ENCODE peak calls at places on chromosomes 11 and 22, in ten cellular contexts. D, P, F, E, O, K, W, R, M and B are unnamed samples.

GRCh38 chr11:64250875-64251721 is at the start of gene PLCB3:
- DNase-seq in D (peak; percentile 63), P (peak; percentile 52), F (no peak), E (peak; percentile 55), O (no peak), K (peak; percentile 76), W (no peak), R (peak; percentile 70), M (no peak), B (peak; percentile 77)

GRCh38 chr11:65637794-65638317 is at the start of gene SIPA1:
- DNase-seq in D (peak; percentile 81), P (peak; percentile 79), F (peak; percentile 80), E (peak; percentile 76), O (peak; percentile 69), K (peak; percentile 89), W (peak; percentile 73), R (peak; percentile 75), M (peak; percentile 79), B (peak; percentile 85)

GRCh38 chr11:110027627-110028371 is 65.4 kb upstream of the ZC3H12C start:
- DNase-seq in D (no peak), P (no peak), F (no peak), E (no peak), O (no peak), K (no peak), W (no peak), R (peak; percentile 21), M (no peak), B (no peak)

GRCh38 chr11:102513869-102514268 is 16.7 kb downstream of the MMP7 start:
- DNase-seq in D (peak; percentile 41), P (no peak), F (no peak), E (no peak), O (no peak), K (no peak), W (no peak), R (no peak), M (no peak), B (no peak)

GRCh38 chr11:113401718-113402117 is 14.1 kb downstream of the ANKK1 start:
- DNase-seq in D (peak; percentile 76), P (peak; percentile 80), F (no peak), E (peak; percentile 72), O (no peak), K (no peak), W (peak; percentile 32), R (no peak), M (peak; percentile 44), B (peak; percentile 83)

GRCh38 chr22:19330865-19331418 is 39.4 kb upstream of the CLTCL1 start:
- DNase-seq in D (no peak), P (no peak), F (no peak), E (no peak), O (no peak), K (no peak), W (no peak), R (no peak), M (no peak), B (no peak)

GRCh38 chr11:92131289-92131890 is 93.2 kb upstream of the FAT3 start:
- DNase-seq in D (no peak), P (no peak), F (peak; percentile 78), E (no peak), O (no peak), K (no peak), W (no peak), R (no peak), M (no peak), B (no peak)

GRCh38 chr11:119206512-119207299 is 567 bp downstream of the CBL start:
- DNase-seq in D (peak; percentile 32), P (peak; percentile 51), F (no peak), E (peak; percentile 60), O (no peak), K (peak; percentile 71), W (no peak), R (peak; percentile 54), M (peak; percentile 62), B (peak; percentile 60)

GRCh38 chr22:49201046-49201970 is 626.4 kb downstream of the BRD1 start:
- DNase-seq in D (no peak), P (no peak), F (no peak), E (no peak), O (no peak), K (no peak), W (no peak), R (no peak), M (no peak), B (no peak)

GRCh38 chr11:64900263-64900678 is 16.7 kb downstream of the ATG2A start:
- DNase-seq in D (no peak), P (no peak), F (no peak), E (no peak), O (no peak), K (no peak), W (no peak), R (no peak), M (no peak), B (no peak)

GRCh38 chr22:49956914-49957825 is 3.4 kb upstream of the PIM3 start:
- DNase-seq in D (peak; percentile 11), P (peak; percentile 16), F (no peak), E (peak; percentile 13), O (no peak), K (no peak), W (no peak), R (no peak), M (peak; percentile 32), B (peak; percentile 42)

GRCh38 chr11:112651345-112651744 is 309.9 kb upstream of the NCAM1 start:
- DNase-seq in D (no peak), P (no peak), F (no peak), E (no peak), O (no peak), K (peak; percentile 51), W (no peak), R (no peak), M (no peak), B (no peak)

GRCh38 chr11:28770806-28771205 is 662.6 kb downstream of the METTL15 start:
- DNase-seq in D (no peak), P (no peak), F (no peak), E (no peak), O (no peak), K (no peak), W (no peak), R (no peak), M (no peak), B (no peak)

GRCh38 chr11:26828291-26828690 is 106.4 kb upstream of the SLC5A12 start:
- DNase-seq in D (no peak), P (no peak), F (no peak), E (no peak), O (no peak), K (no peak), W (no peak), R (no peak), M (no peak), B (no peak)

GRCh38 chr22:37496651-37497599 is 10.7 kb upstream of the MFNG start:
- DNase-seq in D (no peak), P (no peak), F (peak; percentile 97), E (no peak), O (peak; percentile 35), K (no peak), W (no peak), R (no peak), M (no peak), B (no peak)

GRCh38 chr11:101390539-101390938 is 193.3 kb downstream of the TRPC6 start:
- DNase-seq in D (no peak), P (no peak), F (no peak), E (no peak), O (no peak), K (peak; percentile 3), W (peak; percentile 3), R (peak; percentile 3), M (no peak), B (no peak)

GRCh38 chr11:28674432-28675076 is 566.4 kb downstream of the METTL15 start:
- DNase-seq in D (no peak), P (no peak), F (peak; percentile 41), E (peak; percentile 42), O (no peak), K (peak; percentile 21), W (peak; percentile 48), R (peak; percentile 13), M (no peak), B (no peak)

GRCh38 chr11:120817131-120817530 is 206.8 kb upstream of the TBCEL start:
- DNase-seq in D (no peak), P (peak; percentile 32), F (no peak), E (no peak), O (no peak), K (no peak), W (no peak), R (no peak), M (no peak), B (peak; percentile 18)

GRCh38 chr11:106415510-106415909 is 338.0 kb downstream of the AASDHPPT start:
- DNase-seq in D (no peak), P (no peak), F (no peak), E (no peak), O (no peak), K (no peak), W (no peak), R (no peak), M (no peak), B (no peak)

GRCh38 chr22:50641696-50642607 is 14.0 kb upstream of the ARSA start:
- DNase-seq in D (no peak), P (no peak), F (no peak), E (peak; percentile 26), O (no peak), K (peak; percentile 65), W (no peak), R (peak; percentile 37), M (no peak), B (no peak)

GRCh38 chr11:119863811-119864601 is 135.0 kb upstream of the NECTIN1 start:
- DNase-seq in D (no peak), P (no peak), F (no peak), E (peak; percentile 62), O (no peak), K (no peak), W (no peak), R (peak; percentile 15), M (no peak), B (peak; percentile 90)

GRCh38 chr11:67312187-67313021 is 9.1 kb downstream of the SSH3 start:
- DNase-seq in D (peak; percentile 47), P (no peak), F (no peak), E (no peak), O (no peak), K (no peak), W (no peak), R (no peak), M (no peak), B (peak; percentile 89)
- H3K4me1 ChIP-seq in D (peaks cover 4% of the 10 kb centered on the region), P (peaks cover 10% of the 10 kb centered on the region), F (no peaks in the 10 kb centered on the region), E (peaks cover 2% of the 10 kb centered on the region), O (no peaks in the 10 kb centered on the region), K (no peaks in the 10 kb centered on the region), W (peaks cover 29% of the 10 kb centered on the region), R (peaks cover 4% of the 10 kb centered on the region), M (no peaks in the 10 kb centered on the region), B (peaks cover 11% of the 10 kb centered on the region)

GRCh38 chr11:85530596-85530995 is 96.5 kb downstream of the DLG2 start:
- DNase-seq in D (no peak), P (no peak), F (peak; percentile 27), E (no peak), O (no peak), K (no peak), W (no peak), R (no peak), M (no peak), B (no peak)
- H3K4me3 ChIP-seq in D (no peak overlapping the region), P (no peak overlapping the region), F (no peak overlapping the region), E (no peak overlapping the region), O (no peak overlapping the region), K (no peak overlapping the region), W (no peak overlapping the region), R (no peak overlapping the region), M (no peak overlapping the region), B (no peak overlapping the region)

GRCh38 chr11:71251761-71252433 is 480 bp downstream of the SHANK2 start:
- DNase-seq in D (peak; percentile 64), P (no peak), F (no peak), E (peak; percentile 73), O (no peak), K (peak; percentile 73), W (no peak), R (peak; percentile 8), M (peak; percentile 45), B (no peak)
- TF ChIP-seq CTCF in D (peak; percentile 51), P (peak; percentile 51), F (no peak), E (no peak), O (peak; percentile 95), K (peak; percentile 39), W (peak; percentile 14), R (peak; percentile 41), M (peak; percentile 35), B (peak; percentile 61)

GRCh38 chr11:58493676-58494075 is 14.2 kb downstream of the OR5B21 start:
- DNase-seq in D (no peak), P (no peak), F (peak; percentile 3), E (no peak), O (no peak), K (no peak), W (no peak), R (no peak), M (no peak), B (no peak)
- H3K4me1 ChIP-seq in D (no peaks in the 10 kb centered on the region), P (peaks cover 3% of the 10 kb centered on the region), F (no peaks in the 10 kb centered on the region), E (no peaks in the 10 kb centered on the region), O (no peaks in the 10 kb centered on the region), K (no peaks in the 10 kb centered on the region), W (no peaks in the 10 kb centered on the region), R (no peaks in the 10 kb centered on the region), M (no peaks in the 10 kb centered on the region), B (no peaks in the 10 kb centered on the region)